ENCODE peak calls at places on chromosome 15, in four cellular contexts. H is hepatocyte, L is K562, D is PC-9. J is an unnamed sample. For H4K20me1, the result is how much of the 10 kb centered on the place peaks cover.

GRCh38 chr15:101358895-101359294 is 63.8 kb upstream of the SNRPA1 start:
- DNase-seq in H (no peak), L (no peak), D (no peak), J (peak)

GRCh38 chr15:99442268-99442897 is 123.4 kb upstream of the MEF2A start:
- DNase-seq in H (peak), L (no peak), D (peak), J (peak)

GRCh38 chr15:89416339-89417183 is 79.8 kb downstream of the RHCG start:
- DNase-seq in H (peak), L (peak), D (peak), J (peak)

GRCh38 chr15:91468861-91469260 is 368.8 kb downstream of the SV2B start:
- DNase-seq in H (no peak), L (no peak), D (no peak), J (no peak)

GRCh38 chr15:64975390-64975789 is 14.3 kb downstream of the SPG21 start:
- DNase-seq in H (no peak), L (no peak), D (no peak), J (peak)

GRCh38 chr15:31265090-31265870 is 61.4 kb upstream of the KLF13 start:
- DNase-seq in H (peak), L (no peak), D (no peak), J (no peak)

GRCh38 chr15:52546031-52546751 is 17.5 kb upstream of the MYO5A start:
- DNase-seq in H (no peak), L (no peak), D (no peak), J (no peak)

GRCh38 chr15:28094732-28095521 is 4.2 kb downstream of the OCA2 start:
- DNase-seq in H (peak), L (no peak), D (no peak), J (peak)

GRCh38 chr15:46413799-46414198 is 779.0 kb downstream of the SQOR start:
- DNase-seq in H (no peak), L (no peak), D (no peak), J (peak)

GRCh38 chr15:56491110-56491722 is 26.3 kb upstream of the MNS1 start:
- DNase-seq in H (peak), L (peak), D (peak), J (peak)

GRCh38 chr15:73605759-73606423 is 27.3 kb downstream of the NPTN start:
- DNase-seq in H (no peak), L (no peak), D (no peak), J (no peak)
- H4K20me1 ChIP-seq in H (half or more), L (under half), D (under half), J (under half)

DNA sequence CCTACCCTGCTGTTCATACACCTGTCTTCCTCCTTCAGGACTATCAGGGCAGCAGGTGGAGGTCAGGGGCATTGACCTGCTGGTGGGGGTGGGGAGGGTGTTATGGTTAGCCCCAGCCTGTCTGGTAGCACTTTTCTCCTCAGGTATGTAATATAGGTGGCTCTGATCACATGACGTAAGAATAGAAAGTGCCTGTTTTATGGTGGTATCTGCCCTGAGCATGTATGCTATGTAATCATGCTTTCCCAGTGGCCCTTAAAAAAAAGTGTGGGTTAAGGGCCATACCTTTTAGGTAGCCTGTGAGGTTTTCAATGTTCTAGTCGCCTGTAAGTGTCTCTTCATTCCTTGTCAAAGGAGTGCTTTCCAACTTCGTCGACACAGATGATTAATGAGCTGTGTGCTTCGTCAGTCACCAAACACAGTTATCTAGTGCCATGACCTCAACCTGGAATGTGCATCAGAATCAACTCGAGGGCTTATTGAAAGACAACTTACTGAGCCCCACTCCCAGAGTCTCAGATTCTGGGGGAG is 86.3 kb downstream of the KLHL25 start:
- DNase-seq in H (peak), L (no peak), D (no peak), J (no peak)
- H3K27ac ChIP-seq in H (peak), L (no peak), D (no peak), J (no peak)

GRCh38 chr15:85464471-85464870 is 84.1 kb downstream of the AKAP13 start:
- DNase-seq in H (no peak), L (no peak), D (no peak), J (no peak)
- H4K20me1 ChIP-seq in H (under half), L (under half), D (under half), J (under half)

GRCh38 chr15:67127925-67128324 is 62.5 kb downstream of the SMAD3 start:
- DNase-seq in H (peak), L (no peak), D (peak), J (peak)
- H3K27ac ChIP-seq in H (peak), L (no peak), D (peak), J (peak)

GRCh38 chr15:68794869-68795268 is 25.8 kb downstream of the ANP32A start:
- DNase-seq in H (no peak), L (no peak), D (no peak), J (peak)
- H4K20me1 ChIP-seq in H (half or more), L (half or more), D (half or more), J (under half)

DNA sequence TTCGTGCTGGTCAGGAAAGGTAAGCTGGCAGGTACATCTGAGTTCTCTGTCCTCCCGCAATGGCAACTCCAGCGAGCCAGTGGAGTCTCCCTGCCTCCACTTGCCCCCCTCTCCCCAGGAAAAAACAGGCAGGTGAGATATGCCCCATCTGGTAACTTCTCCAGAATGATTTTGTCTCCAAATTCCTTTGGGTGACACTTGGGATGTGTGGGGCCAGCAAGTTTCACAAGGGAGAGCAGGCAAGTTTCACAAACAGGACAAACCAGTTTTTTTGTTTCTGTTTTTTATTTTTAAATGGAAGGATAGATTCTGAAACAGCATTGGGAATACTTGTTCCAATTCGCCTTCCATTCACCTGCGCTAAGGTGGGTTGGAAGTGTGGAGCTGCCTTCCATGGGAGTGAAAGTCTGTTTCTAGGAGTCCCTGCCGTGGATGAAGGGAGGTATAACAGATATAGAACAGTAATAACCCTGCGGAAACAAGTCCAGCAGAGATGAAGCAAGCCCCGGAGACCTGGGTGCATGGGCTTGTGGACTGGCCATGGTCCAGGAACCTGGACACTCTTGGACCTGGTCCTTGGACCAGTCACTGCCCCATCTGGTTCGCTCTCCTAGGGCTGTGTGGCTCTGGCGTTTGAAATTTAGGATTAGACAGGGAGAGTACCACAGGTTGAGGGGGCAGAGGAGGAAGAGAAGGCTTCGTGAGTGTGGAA is 22.9 kb upstream of the KIF23 start:
- DNase-seq in H (no peak), L (no peak), D (peak), J (peak)
- H3K27ac ChIP-seq in H (peak), L (no peak), D (peak), J (peak)

J was measured in GM23248.